ENCODE peak calls at places on chromosome 10, in five cellular contexts. H, U, F, B and P are unnamed samples.
A peak's percentile ranks its signal among the peaks of the same experiment; 100 is the strongest.

GRCh38 chr10:113753020-113753692 is 1.7 kb downstream of the PLEKHS1 start:
- DNase-seq in H (no peak), U (no peak), F (no peak), B (no peak), P (no peak)

GRCh38 chr10:21572578-21572977 is 38.5 kb downstream of the MLLT10 start:
- DNase-seq in H (no peak), U (no peak), F (peak; percentile 43), B (no peak), P (no peak)

GRCh38 chr10:34102917-34103506 is 712.1 kb downstream of the PARD3 start:
- DNase-seq in H (no peak), U (no peak), F (no peak), B (no peak), P (no peak)

GRCh38 chr10:85612833-85613232 is 753.8 kb downstream of the GRID1 start:
- DNase-seq in H (no peak), U (no peak), F (no peak), B (no peak), P (peak; percentile 31)

GRCh38 chr10:70331486-70332268 is 47.9 kb upstream of the NPFFR1 start:
- DNase-seq in H (no peak), U (peak; percentile 35), F (peak; percentile 55), B (peak; percentile 84), P (no peak)

GRCh38 chr10:52215745-52216361 is 98.2 kb upstream of the DKK1 start:
- DNase-seq in H (no peak), U (peak; percentile 17), F (no peak), B (peak; percentile 52), P (no peak)

GRCh38 chr10:100653957-100654834 is 91.2 kb upstream of the PAX2 start:
- DNase-seq in H (no peak), U (peak; percentile 39), F (no peak), B (peak; percentile 7), P (no peak)

GRCh38 chr10:58638406-58638805 is 125.7 kb downstream of the BICC1 start:
- DNase-seq in H (no peak), U (no peak), F (no peak), B (no peak), P (no peak)

GRCh38 chr10:69241575-69241974 is 21.4 kb downstream of the HKDC1 start:
- DNase-seq in H (no peak), U (no peak), F (no peak), B (no peak), P (no peak)

GRCh38 chr10:470339-471003 is 219.0 kb downstream of the DIP2C start:
- DNase-seq in H (peak; percentile 30), U (no peak), F (no peak), B (no peak), P (no peak)

DNA sequence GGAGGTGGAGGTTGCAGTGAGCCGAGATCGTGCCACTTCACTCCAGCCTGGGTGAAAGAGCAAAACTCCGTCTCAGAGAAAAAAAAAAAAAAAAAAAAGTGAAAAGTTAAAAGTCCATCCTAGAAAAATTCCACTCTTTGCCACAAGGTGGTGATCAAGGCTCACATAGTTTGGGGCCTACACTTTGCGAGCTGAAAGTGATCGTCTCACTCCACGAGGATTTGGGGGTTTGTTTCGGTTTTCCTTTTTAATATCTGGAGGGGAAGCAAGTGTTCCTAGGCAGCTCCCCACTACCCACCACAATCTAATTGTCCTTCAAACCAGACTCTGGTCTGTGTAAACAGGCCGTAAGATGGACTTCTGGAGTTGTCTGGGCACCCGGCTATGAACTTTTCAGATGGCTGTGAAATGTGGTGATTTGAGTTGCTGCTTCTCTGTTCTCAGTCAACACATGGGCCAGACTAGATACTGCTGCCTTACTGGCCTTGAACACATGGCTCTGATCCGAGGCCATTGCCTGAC is 27.1 kb downstream of the PRLHR start:
- DNase-seq in H (peak; percentile 36), U (peak; percentile 34), F (no peak), B (peak; percentile 65), P (peak; percentile 70)
- H3K9me3 ChIP-seq in H (no peaks in the 10 kb centered on the region), U (no peaks in the 10 kb centered on the region), F (no peaks in the 10 kb centered on the region), B (no peaks in the 10 kb centered on the region), P (no peaks in the 10 kb centered on the region)

DNA sequence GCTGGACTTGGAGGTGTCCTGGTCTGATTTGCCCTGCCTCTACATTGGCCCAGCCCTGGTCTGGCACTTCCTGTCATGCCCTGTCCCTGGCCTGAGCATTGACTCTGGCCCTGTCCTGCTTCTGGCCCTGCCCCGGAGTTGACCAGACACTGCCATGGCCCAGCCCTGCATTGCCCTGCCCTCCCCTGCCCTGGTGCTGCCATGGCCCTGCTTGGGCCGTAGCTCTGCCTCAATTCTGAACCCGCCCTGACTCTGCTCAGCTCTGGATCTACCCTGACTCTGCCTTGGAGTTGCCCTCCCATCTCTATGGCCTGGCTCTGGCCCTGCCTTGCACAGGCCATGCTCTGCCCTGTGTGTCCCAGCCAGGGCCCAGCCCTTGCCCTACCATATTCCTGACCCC is 647.1 kb downstream of the ZNF37A start:
- DNase-seq in H (no peak), U (no peak), F (no peak), B (no peak), P (no peak)
- H3K9me3 ChIP-seq in H (no peaks in the 10 kb centered on the region), U (no peaks in the 10 kb centered on the region), F (no peaks in the 10 kb centered on the region), B (no peaks in the 10 kb centered on the region), P (peaks cover 9% of the 10 kb centered on the region)

GRCh38 chr10:24536653-24537052 is 187.0 kb downstream of the ARHGAP21 start:
- DNase-seq in H (no peak), U (no peak), F (no peak), B (no peak), P (no peak)
- H3K9me3 ChIP-seq in H (no peaks in the 10 kb centered on the region), U (no peaks in the 10 kb centered on the region), F (no peaks in the 10 kb centered on the region), B (no peaks in the 10 kb centered on the region), P (no peaks in the 10 kb centered on the region)

DNA sequence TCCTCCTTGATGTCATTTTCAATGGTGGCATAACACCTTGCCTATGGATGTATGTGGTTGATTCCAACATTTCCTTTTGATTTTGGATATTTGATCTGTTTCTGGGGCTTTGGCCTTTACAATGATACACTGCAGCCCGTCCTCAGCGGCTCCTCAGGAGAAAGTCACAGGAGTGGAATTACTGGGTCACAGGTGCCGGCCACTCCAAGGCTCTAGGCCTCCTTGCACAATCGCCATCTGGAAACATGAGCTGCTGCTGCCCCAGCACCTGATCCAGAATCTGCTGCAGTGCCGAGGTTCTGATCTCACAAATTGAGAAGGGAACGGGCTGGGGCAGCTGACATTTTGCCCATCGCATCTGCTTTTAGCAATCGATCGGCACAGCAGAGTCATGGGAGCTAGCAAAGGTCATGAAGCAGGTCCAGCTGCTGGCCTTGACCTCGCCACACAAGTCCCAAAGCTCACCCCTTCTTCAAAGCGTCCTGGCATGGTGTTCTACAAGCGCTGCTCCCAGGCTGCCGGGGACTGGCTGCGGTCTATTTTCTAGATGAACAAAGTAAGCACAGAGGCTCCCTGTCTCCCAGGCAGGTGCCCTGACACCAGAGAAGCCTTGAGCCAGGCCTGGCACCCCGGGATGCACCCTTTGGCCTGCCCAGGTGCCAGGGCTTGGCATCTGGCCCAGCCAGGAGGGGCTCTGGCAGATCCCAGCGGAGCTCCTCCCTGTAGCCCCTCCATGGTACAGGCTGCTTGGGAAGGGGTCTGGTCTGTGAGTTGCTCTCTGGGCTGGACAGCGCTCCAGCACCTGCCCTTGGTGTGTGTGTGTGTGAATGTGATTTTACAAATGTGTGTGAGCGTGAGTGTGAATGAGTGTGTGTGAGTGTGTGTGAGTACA is 201.8 kb downstream of the GLRX3 start:
- DNase-seq in H (no peak), U (no peak), F (no peak), B (no peak), P (no peak)
- H3K9me3 ChIP-seq in H (no peaks in the 10 kb centered on the region), U (no peaks in the 10 kb centered on the region), F (no peaks in the 10 kb centered on the region), B (no peaks in the 10 kb centered on the region), P (no peaks in the 10 kb centered on the region)

GRCh38 chr10:128481152-128481551 is 354.9 kb upstream of the MKI67 start:
- DNase-seq in H (no peak), U (no peak), F (no peak), B (no peak), P (no peak)
- H3K9me3 ChIP-seq in H (no peaks in the 10 kb centered on the region), U (no peaks in the 10 kb centered on the region), F (no peaks in the 10 kb centered on the region), B (no peaks in the 10 kb centered on the region), P (no peaks in the 10 kb centered on the region)

GRCh38 chr10:133611079-133611478 is 15.5 kb downstream of the FRG2B start:
- DNase-seq in H (no peak), U (no peak), F (no peak), B (no peak), P (no peak)

GRCh38 chr10:133617196-133617595 is 9.4 kb downstream of the FRG2B start:
- DNase-seq in H (no peak), U (no peak), F (no peak), B (no peak), P (no peak)

GRCh38 chr10:133614830-133615580 is 11.6 kb downstream of the FRG2B start:
- DNase-seq in H (no peak), U (no peak), F (no peak), B (no peak), P (no peak)

GRCh38 chr10:133616371-133617130 is 10.0 kb downstream of the FRG2B start:
- DNase-seq in H (no peak), U (no peak), F (no peak), B (no peak), P (no peak)

GRCh38 chr10:133613699-133614098 is 12.9 kb downstream of the FRG2B start:
- DNase-seq in H (no peak), U (no peak), F (no peak), B (no peak), P (no peak)
- H3K9me3 ChIP-seq in H (peaks cover 4% of the 10 kb centered on the region), U (no peaks in the 10 kb centered on the region), F (no peaks in the 10 kb centered on the region), B (no peaks in the 10 kb centered on the region), P (no peaks in the 10 kb centered on the region)

GRCh38 chr10:42684517-42684916 is 46.1 kb upstream of the ZNF33B start:
- DNase-seq in H (no peak), U (no peak), F (no peak), B (no peak), P (no peak)

DNA sequence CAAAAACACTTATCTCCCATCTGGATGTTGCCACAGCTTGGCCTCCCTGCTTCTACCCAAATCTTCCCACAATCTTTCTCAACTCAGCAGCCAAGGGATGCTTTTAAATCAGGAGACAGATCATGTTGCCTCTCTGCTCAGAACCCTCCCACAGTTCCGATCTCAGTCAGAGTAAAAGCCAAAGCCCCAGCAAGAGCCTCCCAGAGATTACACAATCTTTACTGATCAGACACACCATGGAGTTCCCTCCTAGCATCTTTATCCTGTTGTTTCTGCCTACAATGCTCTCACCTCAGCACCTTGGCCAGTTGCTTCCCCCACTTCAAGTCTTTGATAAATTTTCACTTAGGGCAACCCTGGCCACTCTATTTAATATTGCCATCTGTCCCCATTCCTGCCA is 41.9 kb upstream of the ZNF33B start:
- DNase-seq in H (no peak), U (no peak), F (no peak), B (no peak), P (no peak)
- H3K9me3 ChIP-seq in H (no peaks in the 10 kb centered on the region), U (no peaks in the 10 kb centered on the region), F (no peaks in the 10 kb centered on the region), B (no peaks in the 10 kb centered on the region), P (no peaks in the 10 kb centered on the region)

GRCh38 chr10:131775833-131776232 is 125.0 kb upstream of the PPP2R2D start:
- DNase-seq in H (no peak), U (no peak), F (no peak), B (no peak), P (no peak)

GRCh38 chr10:131775444-131775832 is 125.4 kb upstream of the PPP2R2D start:
- DNase-seq in H (no peak), U (no peak), F (no peak), B (no peak), P (no peak)

GRCh38 chr10:131777162-131777561 is 123.6 kb upstream of the PPP2R2D start:
- DNase-seq in H (no peak), U (no peak), F (no peak), B (no peak), P (no peak)

GRCh38 chr10:131777921-131778320 is 122.9 kb upstream of the PPP2R2D start:
- DNase-seq in H (no peak), U (no peak), F (no peak), B (no peak), P (no peak)

DNA sequence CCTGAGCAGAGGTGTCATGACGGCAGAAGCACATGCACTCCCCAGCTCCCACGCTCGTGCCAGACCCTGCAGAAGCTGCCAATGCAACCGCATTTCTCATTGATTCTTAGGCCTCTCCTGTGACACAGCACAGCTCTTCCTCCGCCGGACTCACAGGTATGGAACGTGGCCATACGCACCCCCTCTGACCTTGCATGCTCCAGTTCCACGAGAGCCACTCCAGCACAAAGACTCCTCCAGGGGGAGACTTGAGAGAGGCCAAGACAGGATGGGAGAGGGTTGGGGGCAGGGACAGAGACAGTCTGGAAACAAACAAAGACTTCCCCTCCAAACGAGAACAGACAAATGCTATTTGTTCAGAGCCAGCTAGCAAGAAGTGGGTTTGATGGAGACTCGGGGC is 124.3 kb upstream of the PPP2R2D start:
- DNase-seq in H (no peak), U (no peak), F (no peak), B (no peak), P (no peak)
- H3K9me3 ChIP-seq in H (peaks cover 26% of the 10 kb centered on the region), U (peaks cover 25% of the 10 kb centered on the region), F (peaks cover 11% of the 10 kb centered on the region), B (peaks cover 15% of the 10 kb centered on the region), P (peaks cover 21% of the 10 kb centered on the region)